ENCODE peak calls at places on chromosomes 12 and 14, in nine cellular contexts. One of them, this sample, is unnamed.

GRCh38 chr12:65827827-65828231 is 3.5 kb downstream of the HMGA2 start:
- DNase-seq in coronary artery: no peak
- DNase-seq in upper lobe of right lung: no peak
- DNase-seq in tibial artery: no peak
- DNase-seq in testis: no peak
- DNase-seq in RWPE2: no peak
- DNase-seq in psoas muscle: no peak
- DNase-seq in cardiac fibroblast: peak
- DNase-seq in fibroblast of the aortic adventitia: peak
- DNase-seq in this sample: no peak

GRCh38 chr12:124831590-124831989 is 32.1 kb downstream of the SCARB1 start:
- DNase-seq in fibroblast of the aortic adventitia: no peak
- DNase-seq in tibial artery: no peak
- DNase-seq in testis: no peak
- DNase-seq in cardiac fibroblast: no peak
- DNase-seq in upper lobe of right lung: no peak
- DNase-seq in psoas muscle: no peak
- DNase-seq in coronary artery: no peak
- DNase-seq in RWPE2: no peak
- DNase-seq in this sample: no peak

GRCh38 chr12:28242129-28242887 is 52.1 kb downstream of the CCDC91 start:
- DNase-seq in fibroblast of the aortic adventitia: no peak
- DNase-seq in cardiac fibroblast: no peak
- DNase-seq in upper lobe of right lung: no peak
- DNase-seq in testis: no peak
- DNase-seq in psoas muscle: no peak
- DNase-seq in tibial artery: no peak
- DNase-seq in RWPE2: no peak
- DNase-seq in coronary artery: no peak
- DNase-seq in this sample: no peak

GRCh38 chr14:81273521-81273920 is 52.8 kb upstream of the GTF2A1 start:
- DNase-seq in upper lobe of right lung: no peak
- DNase-seq in testis: no peak
- DNase-seq in coronary artery: no peak
- DNase-seq in psoas muscle: no peak
- DNase-seq in fibroblast of the aortic adventitia: no peak
- DNase-seq in tibial artery: no peak
- DNase-seq in RWPE2: no peak
- DNase-seq in cardiac fibroblast: no peak
- DNase-seq in this sample: no peak

GRCh38 chr12:124520258-124520657 is 47.2 kb downstream of the NCOR2 start:
- DNase-seq in tibial artery: peak
- DNase-seq in RWPE2: no peak
- DNase-seq in psoas muscle: peak
- DNase-seq in upper lobe of right lung: peak
- DNase-seq in testis: no peak
- DNase-seq in cardiac fibroblast: peak
- DNase-seq in coronary artery: no peak
- DNase-seq in fibroblast of the aortic adventitia: peak
- DNase-seq in this sample: no peak

GRCh38 chr12:107818984-107819383 is 44.5 kb downstream of the ASCL4 start:
- DNase-seq in tibial artery: no peak
- DNase-seq in testis: no peak
- DNase-seq in coronary artery: no peak
- DNase-seq in cardiac fibroblast: no peak
- DNase-seq in upper lobe of right lung: no peak
- DNase-seq in psoas muscle: no peak
- DNase-seq in fibroblast of the aortic adventitia: peak
- DNase-seq in RWPE2: no peak
- DNase-seq in this sample: peak

GRCh38 chr12:55847603-55848329 is 5.0 kb upstream of the MMP19 start:
- DNase-seq in upper lobe of right lung: peak
- DNase-seq in fibroblast of the aortic adventitia: peak
- DNase-seq in testis: peak
- DNase-seq in cardiac fibroblast: peak
- DNase-seq in tibial artery: peak
- DNase-seq in psoas muscle: peak
- DNase-seq in RWPE2: peak
- DNase-seq in coronary artery: peak
- DNase-seq in this sample: peak

GRCh38 chr12:106000376-106001104 is 138.2 kb downstream of the NUAK1 start:
- DNase-seq in tibial artery: no peak
- DNase-seq in psoas muscle: no peak
- DNase-seq in upper lobe of right lung: no peak
- DNase-seq in RWPE2: no peak
- DNase-seq in testis: no peak
- DNase-seq in coronary artery: no peak
- DNase-seq in fibroblast of the aortic adventitia: no peak
- DNase-seq in cardiac fibroblast: no peak
- DNase-seq in this sample: no peak

GRCh38 chr12:125330645-125331341 is 265.6 kb downstream of the AACS start:
- DNase-seq in fibroblast of the aortic adventitia: peak
- DNase-seq in testis: peak
- DNase-seq in tibial artery: no peak
- DNase-seq in RWPE2: no peak
- DNase-seq in coronary artery: peak
- DNase-seq in upper lobe of right lung: peak
- DNase-seq in cardiac fibroblast: peak
- DNase-seq in psoas muscle: peak
- DNase-seq in this sample: peak

GRCh38 chr14:95545769-95546168 is 10.9 kb downstream of the GLRX5 start:
- DNase-seq in cardiac fibroblast: peak
- DNase-seq in fibroblast of the aortic adventitia: peak
- DNase-seq in upper lobe of right lung: no peak
- DNase-seq in coronary artery: no peak
- DNase-seq in RWPE2: no peak
- DNase-seq in psoas muscle: no peak
- DNase-seq in tibial artery: no peak
- DNase-seq in testis: no peak
- DNase-seq in this sample: no peak

GRCh38 chr12:108419949-108420348 is 80.8 kb upstream of the CMKLR1 start:
- DNase-seq in RWPE2: no peak
- DNase-seq in fibroblast of the aortic adventitia: no peak
- DNase-seq in tibial artery: no peak
- DNase-seq in cardiac fibroblast: no peak
- DNase-seq in coronary artery: no peak
- DNase-seq in psoas muscle: no peak
- DNase-seq in testis: no peak
- DNase-seq in upper lobe of right lung: no peak
- DNase-seq in this sample: no peak

GRCh38 chr12:71693126-71693525 is 7.2 kb downstream of the TMEM19 start:
- DNase-seq in testis: no peak
- DNase-seq in upper lobe of right lung: no peak
- DNase-seq in tibial artery: no peak
- DNase-seq in coronary artery: no peak
- DNase-seq in cardiac fibroblast: no peak
- DNase-seq in psoas muscle: no peak
- DNase-seq in RWPE2: no peak
- DNase-seq in fibroblast of the aortic adventitia: no peak
- DNase-seq in this sample: no peak
- TF ChIP-seq CTCF in testis: no peak
- TF ChIP-seq CTCF in upper lobe of right lung: no peak
- TF ChIP-seq CTCF in tibial artery: no peak
- TF ChIP-seq CTCF in coronary artery: no peak
- TF ChIP-seq CTCF in cardiac fibroblast: no peak
- TF ChIP-seq CTCF in psoas muscle: no peak
- TF ChIP-seq CTCF in RWPE2: no peak
- TF ChIP-seq CTCF in fibroblast of the aortic adventitia: no peak
- TF ChIP-seq CTCF in this sample: no peak

GRCh38 chr12:89618113-89618862 is 90.3 kb downstream of the ATP2B1 start:
- DNase-seq in fibroblast of the aortic adventitia: no peak
- DNase-seq in coronary artery: no peak
- DNase-seq in upper lobe of right lung: no peak
- DNase-seq in cardiac fibroblast: no peak
- DNase-seq in testis: no peak
- DNase-seq in RWPE2: no peak
- DNase-seq in psoas muscle: no peak
- DNase-seq in tibial artery: no peak
- DNase-seq in this sample: no peak
- TF ChIP-seq CTCF in fibroblast of the aortic adventitia: no peak
- TF ChIP-seq CTCF in coronary artery: no peak
- TF ChIP-seq CTCF in upper lobe of right lung: no peak
- TF ChIP-seq CTCF in cardiac fibroblast: peak
- TF ChIP-seq CTCF in testis: no peak
- TF ChIP-seq CTCF in RWPE2: no peak
- TF ChIP-seq CTCF in psoas muscle: no peak
- TF ChIP-seq CTCF in tibial artery: no peak
- TF ChIP-seq CTCF in this sample: no peak

GRCh38 chr12:50506753-50507473 is 2.1 kb downstream of the DIP2B start:
- DNase-seq in upper lobe of right lung: no peak
- DNase-seq in RWPE2: no peak
- DNase-seq in fibroblast of the aortic adventitia: peak
- DNase-seq in testis: peak
- DNase-seq in psoas muscle: no peak
- DNase-seq in cardiac fibroblast: peak
- DNase-seq in tibial artery: no peak
- DNase-seq in coronary artery: no peak
- DNase-seq in this sample: no peak
- TF ChIP-seq CTCF in upper lobe of right lung: no peak
- TF ChIP-seq CTCF in RWPE2: no peak
- TF ChIP-seq CTCF in fibroblast of the aortic adventitia: no peak
- TF ChIP-seq CTCF in testis: no peak
- TF ChIP-seq CTCF in psoas muscle: no peak
- TF ChIP-seq CTCF in cardiac fibroblast: no peak
- TF ChIP-seq CTCF in tibial artery: no peak
- TF ChIP-seq CTCF in coronary artery: no peak
- TF ChIP-seq CTCF in this sample: no peak

DNA sequence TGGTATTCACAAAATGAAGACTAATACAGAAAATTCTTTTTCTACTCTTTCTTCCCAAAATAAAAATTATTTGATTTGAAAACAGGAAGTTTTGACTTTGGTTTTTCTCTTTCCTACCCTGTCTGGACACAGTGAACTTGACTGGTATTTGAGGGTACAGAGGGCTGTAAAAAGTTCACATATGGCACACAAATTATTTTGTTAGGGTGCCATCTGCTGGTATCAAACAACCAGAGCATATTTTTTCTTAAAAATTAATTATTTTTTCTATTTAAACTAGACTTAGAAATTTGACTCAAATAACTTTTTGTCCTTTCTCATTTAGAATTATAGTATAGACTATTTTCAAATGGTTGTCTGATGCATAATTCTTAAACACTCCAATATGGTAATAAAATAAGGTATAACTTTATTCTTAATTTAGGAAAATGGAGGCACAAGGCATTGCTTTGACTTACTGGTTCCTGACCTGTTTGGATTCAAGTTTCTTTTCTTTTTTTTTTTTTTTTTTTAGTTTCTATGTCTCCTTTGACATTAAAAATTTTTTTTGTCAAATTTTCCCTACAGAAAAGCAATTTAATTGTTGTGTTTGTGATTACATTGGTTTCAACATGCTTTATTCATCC is 390.6 kb downstream of the PRKD1 start:
- DNase-seq in tibial artery: no peak
- DNase-seq in cardiac fibroblast: peak
- DNase-seq in RWPE2: no peak
- DNase-seq in coronary artery: no peak
- DNase-seq in psoas muscle: no peak
- DNase-seq in fibroblast of the aortic adventitia: peak
- DNase-seq in testis: no peak
- DNase-seq in upper lobe of right lung: no peak
- DNase-seq in this sample: no peak
- TF ChIP-seq CTCF in tibial artery: no peak
- TF ChIP-seq CTCF in cardiac fibroblast: peak
- TF ChIP-seq CTCF in RWPE2: peak
- TF ChIP-seq CTCF in coronary artery: no peak
- TF ChIP-seq CTCF in psoas muscle: peak
- TF ChIP-seq CTCF in fibroblast of the aortic adventitia: peak
- TF ChIP-seq CTCF in testis: peak
- TF ChIP-seq CTCF in upper lobe of right lung: peak
- TF ChIP-seq CTCF in this sample: peak

GRCh38 chr12:43957732-43958131 is 121.9 kb downstream of the TMEM117 start:
- DNase-seq in upper lobe of right lung: no peak
- DNase-seq in testis: peak
- DNase-seq in coronary artery: no peak
- DNase-seq in RWPE2: no peak
- DNase-seq in psoas muscle: no peak
- DNase-seq in tibial artery: no peak
- DNase-seq in cardiac fibroblast: peak
- DNase-seq in fibroblast of the aortic adventitia: peak
- DNase-seq in this sample: no peak
- TF ChIP-seq CTCF in upper lobe of right lung: peak
- TF ChIP-seq CTCF in testis: no peak
- TF ChIP-seq CTCF in coronary artery: no peak
- TF ChIP-seq CTCF in RWPE2: peak
- TF ChIP-seq CTCF in psoas muscle: peak
- TF ChIP-seq CTCF in tibial artery: peak
- TF ChIP-seq CTCF in cardiac fibroblast: peak
- TF ChIP-seq CTCF in fibroblast of the aortic adventitia: peak
- TF ChIP-seq CTCF in this sample: peak